ENCODE peak calls at places on chromosomes 3 and 15, in seven cellular contexts. O is heart left ventricle, A is NB4, E is foreskin fibroblast, Z is tibial nerve, S is brain microvascular endothelial cell, H is AG04450. B is an unnamed sample.

GRCh38 chr15:63763476-63764123 is 70.1 kb downstream of the HERC1 start:
- DNase-seq in S (no peak), A (peak; percentile 59), E (peak; percentile 46), H (no peak), Z (no peak), O (no peak), B (no peak)

GRCh38 chr3:126212629-126213375 is 32.4 kb upstream of the ALDH1L1 start:
- DNase-seq in O (peak; percentile 61), Z (no peak), A (peak; percentile 60), H (no peak), E (peak; percentile 87), S (no peak), B (peak; percentile 31)

GRCh38 chr3:143928056-143928455 is 43.6 kb upstream of the DIPK2A start:
- DNase-seq in H (no peak), E (no peak), O (no peak), S (no peak), Z (no peak), A (no peak), B (no peak)

GRCh38 chr15:40354408-40355171 is 3.4 kb upstream of the DISP2 start:
- DNase-seq in Z (no peak), O (peak; percentile 30), S (no peak), H (no peak), A (peak; percentile 38), E (peak; percentile 68), B (peak; percentile 57)

GRCh38 chr15:38042707-38043445 is 108.4 kb downstream of the TMCO5A start:
- DNase-seq in E (no peak), H (no peak), S (no peak), Z (no peak), O (peak; percentile 26), A (peak; percentile 7), B (no peak)

GRCh38 chr3:40645883-40646282 is 121.1 kb downstream of the ZNF621 start:
- DNase-seq in Z (peak; percentile 25), O (no peak), E (no peak), S (no peak), H (no peak), A (no peak), B (no peak)

GRCh38 chr15:64163662-64164362 is 990 bp upstream of the PPIB start:
- DNase-seq in O (peak; percentile 52), A (peak; percentile 79), Z (no peak), E (peak; percentile 60), S (no peak), H (no peak), B (peak; percentile 24)

GRCh38 chr3:126666002-126666401 is 11.1 kb upstream of the TXNRD3 start:
- DNase-seq in A (no peak), H (no peak), O (no peak), Z (no peak), S (no peak), E (no peak), B (no peak)

GRCh38 chr3:110521019-110521418 is 550.6 kb upstream of the NECTIN3 start:
- DNase-seq in Z (no peak), S (peak; percentile 95), E (peak; percentile 96), A (no peak), O (no peak), H (peak; percentile 85), B (peak; percentile 98)

GRCh38 chr15:67240235-67241131 is 14.0 kb downstream of the AAGAB start:
- DNase-seq in H (no peak), E (no peak), A (peak; percentile 18), Z (no peak), S (no peak), O (no peak), B (no peak)

GRCh38 chr3:69343875-69344274 is 42.0 kb downstream of the FRMD4B start:
- DNase-seq in Z (no peak), H (no peak), O (no peak), E (peak; percentile 66), S (no peak), A (no peak), B (no peak)

GRCh38 chr15:80401471-80401870 is 2.7 kb upstream of the ARNT2 start:
- DNase-seq in Z (no peak), A (no peak), H (no peak), S (no peak), O (no peak), E (no peak), B (no peak)

GRCh38 chr3:57872606-57873005 is 116.5 kb downstream of the SLMAP start:
- DNase-seq in O (no peak), E (no peak), A (no peak), S (peak; percentile 15), Z (no peak), H (no peak), B (no peak)

GRCh38 chr3:23726811-23727548 is 78.8 kb upstream of the UBE2E1 start:
- DNase-seq in S (no peak), H (no peak), E (no peak), A (peak; percentile 44), Z (no peak), O (no peak), B (no peak)

GRCh38 chr3:197878427-197878826 is 71.6 kb upstream of the RPL35A start:
- DNase-seq in A (peak; percentile 90), O (no peak), E (no peak), H (no peak), S (no peak), Z (no peak), B (no peak)

GRCh38 chr3:138923531-138923994 is 23.4 kb downstream of the FOXL2 start:
- DNase-seq in A (peak; percentile 89), H (peak; percentile 67), Z (peak; percentile 68), O (peak; percentile 85), S (peak; percentile 85), E (peak; percentile 91), B (peak; percentile 91)

GRCh38 chr3:61612211-61612995 is 51.0 kb downstream of the PTPRG start:
- DNase-seq in S (peak; percentile 32), O (no peak), H (no peak), E (peak; percentile 75), A (no peak), Z (no peak), B (peak; percentile 22)

GRCh38 chr15:39591141-39591895 is 10.4 kb downstream of the THBS1 start:
- DNase-seq in Z (no peak), E (no peak), A (no peak), S (no peak), H (no peak), O (no peak), B (peak; percentile 24)

GRCh38 chr15:95687686-95688085 is 642.8 kb upstream of the NR2F2 start:
- DNase-seq in E (peak; percentile 59), S (no peak), A (no peak), H (no peak), Z (no peak), O (no peak), B (no peak)

DNA sequence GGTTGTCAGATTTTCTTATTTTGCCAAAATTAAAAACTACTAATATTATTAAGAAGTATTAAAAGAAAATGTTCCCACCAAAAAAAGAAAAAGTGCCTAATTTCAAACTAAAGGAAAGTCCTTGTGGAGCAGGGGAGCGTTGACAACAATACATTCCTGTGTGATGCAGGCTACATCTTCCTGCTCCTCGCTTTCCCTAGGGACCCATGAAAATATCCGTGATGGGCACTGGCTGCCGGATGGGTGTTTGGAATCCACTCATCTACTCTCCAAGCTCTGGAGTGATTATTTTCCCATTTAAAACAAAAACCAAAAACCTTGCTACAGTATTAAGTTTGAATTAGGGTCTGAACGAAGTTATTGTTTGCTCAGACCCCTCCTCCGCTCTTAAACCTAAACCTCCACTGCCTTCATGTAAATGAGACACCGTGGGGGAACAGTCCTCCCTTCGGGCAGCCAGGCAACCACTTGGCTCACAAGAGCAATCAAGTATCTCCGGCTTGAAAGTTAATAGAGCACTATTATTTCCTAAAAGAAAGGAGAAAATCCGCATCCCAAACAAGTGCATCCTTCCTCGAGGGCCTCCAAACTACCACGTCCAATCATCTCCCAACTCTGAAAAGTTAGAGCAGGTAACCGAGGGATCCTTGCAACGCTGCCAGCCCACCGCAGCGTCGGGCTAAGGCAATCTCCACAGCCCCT is 1.5 kb downstream of the ITGB5 start:
- DNase-seq in O (no peak), A (no peak), E (peak; percentile 32), H (no peak), S (peak; percentile 34), Z (no peak), B (peak; percentile 42)
- H3K4me3 ChIP-seq in O (peak overlapping the region; percentile 79), A (no peak overlapping the region), E (peak overlapping the region; percentile 61), H (peak overlapping the region; percentile 70), S (peak overlapping the region; percentile 79), Z (peak overlapping the region; percentile 77), B (peak overlapping the region; percentile 77)

DNA sequence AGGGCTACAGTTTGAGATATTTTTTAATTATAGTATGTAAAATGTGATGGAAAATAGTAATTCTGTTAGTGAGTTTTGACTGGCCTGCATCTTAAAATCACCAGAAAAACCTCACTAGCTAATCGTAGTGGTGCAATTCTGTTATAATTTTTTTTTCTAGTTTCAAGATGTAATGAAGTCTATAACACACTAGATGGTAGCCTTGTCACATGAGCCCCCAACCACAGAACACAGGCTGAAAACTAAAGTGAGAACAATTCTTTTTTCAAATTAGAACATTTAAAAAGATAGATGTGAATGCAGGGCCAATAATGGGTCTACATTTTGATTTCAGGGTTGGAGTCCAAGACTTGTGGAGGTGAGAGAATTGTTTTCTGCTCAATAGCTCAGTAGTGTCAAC is 83.3 kb upstream of the KCNH8 start:
- DNase-seq in E (no peak), A (peak; percentile 23), H (no peak), Z (no peak), S (no peak), O (no peak), B (no peak)
- TF ChIP-seq CTCF in E (no peak), A (no peak), H (no peak), Z (peak; percentile 52), S (no peak), O (peak; percentile 18), B (no peak)

GRCh38 chr3:108012304-108012703 is 78.5 kb downstream of the CD47 start:
- DNase-seq in Z (no peak), A (no peak), H (no peak), O (no peak), S (no peak), E (no peak), B (no peak)
- H3K4me3 ChIP-seq in Z (no peak overlapping the region), A (no peak overlapping the region), H (no peak overlapping the region), O (no peak overlapping the region), S (no peak overlapping the region), E (no peak overlapping the region), B (no peak overlapping the region)

DNA sequence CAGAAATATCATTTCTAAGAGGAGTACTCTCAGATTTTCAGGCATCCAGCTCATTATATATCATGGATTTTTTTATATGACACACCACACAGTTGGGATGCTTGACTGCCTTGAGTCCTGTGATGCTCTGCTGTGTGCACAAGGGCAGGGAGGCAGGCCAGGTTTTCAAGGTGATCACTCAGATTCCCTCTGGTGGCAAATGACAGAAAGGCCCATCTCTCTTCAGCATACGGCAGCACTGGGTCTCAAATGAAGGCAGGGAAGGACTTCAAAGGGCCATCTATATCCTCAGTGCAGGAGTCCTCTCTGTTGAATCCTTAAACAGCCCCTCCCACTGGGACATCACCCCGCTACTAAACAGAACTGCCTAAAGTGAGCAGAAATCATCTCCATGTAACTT is 54.8 kb upstream of the MYO5C start:
- DNase-seq in H (no peak), E (no peak), O (no peak), S (no peak), A (no peak), Z (no peak), B (no peak)
- TF ChIP-seq CTCF in H (no peak), E (no peak), O (no peak), S (no peak), A (no peak), Z (no peak), B (no peak)

DNA sequence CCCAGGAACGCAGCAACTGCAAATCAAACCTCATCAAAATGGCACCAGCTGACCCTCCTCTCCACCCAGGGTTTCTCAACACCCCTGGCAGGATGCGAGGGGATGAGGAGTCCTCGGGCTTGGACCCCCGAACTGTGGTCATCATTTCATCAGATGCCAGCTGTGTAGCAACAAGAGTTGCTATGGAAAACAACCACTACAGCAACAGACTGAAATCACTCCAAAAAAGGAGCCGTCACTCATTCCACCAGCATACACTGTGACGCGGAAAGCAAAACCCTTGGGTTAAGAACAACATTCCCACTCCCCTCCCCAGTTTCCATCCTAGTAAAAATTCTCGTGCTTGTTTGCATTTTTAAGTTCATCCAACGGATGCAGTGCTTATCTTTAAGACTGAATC is 40.1 kb downstream of the VGLL4 start:
- DNase-seq in E (no peak), O (peak; percentile 63), Z (peak; percentile 33), A (peak; percentile 11), S (peak; percentile 97), H (peak; percentile 82), B (peak; percentile 95)
- H3K4me3 ChIP-seq in E (no peak overlapping the region), O (no peak overlapping the region), Z (no peak overlapping the region), A (no peak overlapping the region), S (no peak overlapping the region), H (no peak overlapping the region), B (no peak overlapping the region)

B was measured in fibroblast of the aortic adventitia.